ENCODE peak calls at places on chromosomes 7 and 10, in five cellular contexts. U is DND-41, Y is right lobe of liver, J is SK-N-SH, M is heart right ventricle. S is an unnamed sample.

GRCh38 chr7:37110641-37111421 is 337.8 kb downstream of the ELMO1 start:
- DNase-seq in M (no peak), Y (no peak), U (no peak), J (no peak), S (no peak)

GRCh38 chr10:92757066-92757716 is 67.4 kb downstream of the HHEX start:
- DNase-seq in Y (peak; percentile 75), M (peak; percentile 86), J (no peak), U (no peak), S (peak; percentile 85)

GRCh38 chr10:31999261-31999660 is 57.0 kb downstream of the KIF5B start:
- DNase-seq in U (no peak), Y (no peak), M (no peak), J (no peak), S (no peak)

GRCh38 chr10:73908853-73909611 is 1.9 kb upstream of the PLAU start:
- DNase-seq in M (peak; percentile 69), Y (no peak), U (peak; percentile 47), J (no peak), S (peak; percentile 56)

GRCh38 chr10:34310234-34310633 is 504.9 kb downstream of the PARD3 start:
- DNase-seq in M (no peak), J (no peak), Y (no peak), U (no peak), S (no peak)

GRCh38 chr10:16923309-16923708 is 106.1 kb upstream of the RSU1 start:
- DNase-seq in J (no peak), Y (no peak), U (no peak), M (no peak), S (no peak)

GRCh38 chr10:49058341-49059255 is 56.7 kb downstream of the VSTM4 start:
- DNase-seq in M (peak; percentile 53), U (no peak), J (no peak), Y (no peak), S (peak; percentile 57)

GRCh38 chr7:94087664-94088352 is 83.7 kb upstream of the BET1 start:
- DNase-seq in Y (no peak), M (peak; percentile 51), J (peak; percentile 66), U (peak; percentile 54), S (peak; percentile 32)

GRCh38 chr10:125661942-125662515 is 20.9 kb downstream of the TEX36 start:
- DNase-seq in U (no peak), Y (no peak), M (no peak), J (no peak), S (no peak)

GRCh38 chr10:1152386-1153252 is 96.4 kb downstream of the WDR37 start:
- DNase-seq in Y (no peak), M (peak; percentile 1), J (no peak), U (no peak), S (no peak)

GRCh38 chr7:150756858-150757257 is 19.6 kb downstream of the GIMAP5 start:
- DNase-seq in U (peak; percentile 58), Y (no peak), M (no peak), J (no peak), S (no peak)

GRCh38 chr10:119669975-119670640 is 18.9 kb downstream of the BAG3 start:
- DNase-seq in U (no peak), M (no peak), J (no peak), Y (no peak), S (no peak)

GRCh38 chr7:105003275-105003674 is 10.7 kb upstream of the KMT2E start:
- DNase-seq in U (no peak), M (peak; percentile 43), Y (no peak), J (no peak), S (peak; percentile 43)

GRCh38 chr7:66013938-66014337 is 31.9 kb upstream of the GUSB start:
- DNase-seq in Y (no peak), U (no peak), M (peak; percentile 29), J (peak; percentile 49), S (no peak)

GRCh38 chr7:19872094-19872493 is 98.7 kb upstream of the TMEM196 start:
- DNase-seq in J (no peak), U (no peak), Y (no peak), M (no peak), S (no peak)

GRCh38 chr7:118057404-118057803 is 126.6 kb upstream of the LSM8 start:
- DNase-seq in M (no peak), Y (no peak), U (no peak), J (no peak), S (no peak)

GRCh38 chr7:137687556-137688280 is 159.1 kb downstream of the DGKI start:
- DNase-seq in U (no peak), M (no peak), Y (no peak), J (no peak), S (no peak)

GRCh38 chr7:122544463-122544862 is 154.5 kb downstream of the RNF133 start:
- DNase-seq in J (no peak), Y (no peak), U (no peak), M (peak; percentile 5), S (peak; percentile 31)

GRCh38 chr10:78184851-78185692 is 151.4 kb downstream of the RPS24 start:
- DNase-seq in U (no peak), J (no peak), Y (no peak), M (no peak), S (no peak)

GRCh38 chr10:87861566-87861952 is 1.8 kb downstream of the KLLN start:
- DNase-seq in M (peak; percentile 79), J (no peak), Y (peak; percentile 95), U (peak; percentile 27), S (peak; percentile 85)

GRCh38 chr10:15262036-15262713 is 93.7 kb upstream of the NMT2 start:
- DNase-seq in M (peak; percentile 27), Y (no peak), J (peak; percentile 43), U (no peak), S (no peak)

GRCh38 chr7:142300689-142301088 is 42.8 kb upstream of the PRSS58 start:
- DNase-seq in M (no peak), J (peak; percentile 23), Y (no peak), U (peak; percentile 70), S (no peak)

GRCh38 chr7:94130716-94131115 is 126.6 kb upstream of the BET1 start:
- DNase-seq in M (no peak), J (no peak), Y (no peak), U (no peak), S (no peak)

GRCh38 chr7:132882714-132883428 is 199.0 kb downstream of the CHCHD3 start:
- DNase-seq in U (no peak), J (no peak), Y (no peak), M (no peak), S (no peak)

GRCh38 chr7:86914468-86915054 is 144.9 kb downstream of the ELAPOR2 start:
- DNase-seq in Y (no peak), J (no peak), M (no peak), U (no peak), S (no peak)

GRCh38 chr7:70032673-70033072 is 434.4 kb downstream of the AUTS2 start:
- DNase-seq in U (no peak), J (no peak), M (no peak), Y (no peak), S (no peak)

GRCh38 chr7:11328309-11328708 is 354.6 kb downstream of the PHF14 start:
- DNase-seq in U (no peak), M (no peak), Y (no peak), J (no peak), S (no peak)

GRCh38 chr7:28174901-28175661 is 5.5 kb downstream of the JAZF1 start:
- DNase-seq in Y (no peak), M (no peak), J (no peak), U (no peak), S (no peak)

GRCh38 chr7:100190059-100190711 is 12.5 kb downstream of the STAG3 start:
- DNase-seq in J (peak; percentile 23), M (no peak), U (no peak), Y (no peak), S (no peak)

GRCh38 chr10:77516575-77516974 is 121.0 kb downstream of the KCNMA1 start:
- DNase-seq in J (no peak), Y (no peak), U (no peak), M (no peak), S (no peak)

DNA sequence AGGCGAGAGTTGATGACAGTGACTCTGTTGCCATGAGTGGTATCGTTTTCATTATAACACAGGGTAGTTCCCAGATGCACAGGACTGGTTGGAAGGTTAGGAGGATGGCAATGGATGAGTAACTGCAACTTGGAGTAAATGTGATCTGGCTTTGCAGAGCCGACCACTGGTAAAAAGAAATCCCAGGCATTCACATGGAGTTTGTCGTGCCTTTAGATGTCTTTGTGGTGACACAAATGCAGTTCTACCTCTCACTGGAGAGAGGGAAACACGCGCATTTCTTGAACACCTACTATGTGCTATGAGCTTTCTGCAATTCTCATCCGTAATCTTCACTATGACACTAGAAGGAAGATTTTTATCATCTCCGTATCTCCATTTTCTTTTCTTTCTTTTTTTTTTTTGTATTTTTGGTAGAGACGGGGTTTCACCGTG is 1.7 kb upstream of the MNX1 start:
- DNase-seq in M (no peak), J (peak; percentile 36), U (no peak), Y (no peak), S (no peak)
- H3K27ac ChIP-seq in M (no peak overlapping the region), J (no peak overlapping the region), U (no peak overlapping the region), Y (no peak overlapping the region), S (no peak overlapping the region)

DNA sequence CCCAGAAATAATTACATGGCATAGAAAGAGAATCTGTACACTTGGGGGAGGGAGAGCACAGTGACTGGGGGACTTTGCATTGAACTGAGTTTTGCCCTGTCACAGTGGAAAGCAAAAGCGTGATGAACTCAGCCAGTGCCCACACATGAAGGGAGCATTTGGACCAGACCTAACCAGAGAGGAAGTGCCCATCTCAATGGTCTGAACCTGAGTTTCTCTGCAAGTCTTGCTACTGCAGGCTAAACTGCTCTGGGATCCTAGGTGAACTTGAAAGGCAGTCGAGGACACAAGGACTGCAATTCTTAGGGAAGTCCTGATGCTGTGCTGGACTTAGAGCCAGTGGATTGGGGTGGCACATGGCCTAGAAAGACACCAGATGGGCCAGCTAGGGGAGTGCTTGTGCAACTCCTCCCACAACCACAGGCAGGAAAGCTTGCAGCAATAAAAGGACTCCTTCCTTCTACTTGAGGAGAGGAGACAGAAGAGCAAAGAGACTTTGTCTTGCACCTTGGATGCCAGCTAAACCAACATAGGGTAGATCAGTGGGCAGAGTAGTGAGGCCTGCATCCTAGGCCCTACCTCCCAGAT is 259.0 kb downstream of the GRM8 start:
- DNase-seq in M (no peak), U (no peak), Y (no peak), J (no peak), S (no peak)
- H3K4me1 ChIP-seq in M (no peaks in the 10 kb centered on the region), U (no peaks in the 10 kb centered on the region), Y (no peaks in the 10 kb centered on the region), J (no peaks in the 10 kb centered on the region), S (no peaks in the 10 kb centered on the region)

DNA sequence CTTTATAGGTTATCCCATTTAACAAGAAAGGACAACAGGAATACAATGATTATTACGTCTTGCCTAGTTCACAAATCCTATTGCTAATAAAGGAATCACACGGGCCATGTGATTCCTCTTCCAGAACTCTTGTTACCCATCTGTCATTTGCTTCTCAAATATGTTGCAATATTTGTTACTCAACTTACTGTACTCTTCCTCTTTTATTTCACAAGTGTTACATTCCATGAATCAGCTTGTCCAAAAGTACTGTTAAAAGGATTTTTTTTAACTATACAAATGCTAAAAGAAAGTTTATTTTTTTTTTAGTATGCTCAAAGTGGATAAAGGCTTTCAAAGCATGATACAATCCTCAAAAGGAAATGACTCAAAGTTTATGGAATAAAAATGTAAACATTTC is 3.9 kb upstream of the CD36 start:
- DNase-seq in U (no peak), Y (no peak), J (no peak), M (no peak), S (no peak)
- H3K27ac ChIP-seq in U (no peak overlapping the region), Y (no peak overlapping the region), J (no peak overlapping the region), M (peak overlapping the region; percentile 91), S (peak overlapping the region; percentile 40)

GRCh38 chr10:59830601-59831259 is 75.6 kb downstream of the CCDC6 start:
- DNase-seq in U (peak; percentile 27), M (peak; percentile 44), J (peak; percentile 59), Y (no peak), S (peak; percentile 36)
- H3K4me1 ChIP-seq in U (no peaks in the 10 kb centered on the region), M (peaks cover 9% of the 10 kb centered on the region), J (no peaks in the 10 kb centered on the region), Y (no peaks in the 10 kb centered on the region), S (peaks cover 26% of the 10 kb centered on the region)

S was measured in heart left ventricle.